ENCODE peak calls at places on chromosomes 16 and 17, in ten cellular contexts. C, B, Q, U, V, D, P, F, X and H are unnamed samples.

GRCh38 chr17:7330099-7331015 is 1.2 kb upstream of the NEURL4 start:
- DNase-seq in C (peak), B (peak), Q (peak), U (no peak), V (peak), D (no peak), P (peak), F (peak), X (peak), H (peak)

GRCh38 chr16:48432136-48432535 is 46.9 kb upstream of the SIAH1 start:
- DNase-seq in C (no peak), B (no peak), Q (no peak), U (no peak), V (no peak), D (no peak), P (no peak), F (peak), X (no peak), H (peak)

GRCh38 chr16:14609716-14610115 is 20.3 kb downstream of the PARN start:
- DNase-seq in C (no peak), B (no peak), Q (no peak), U (no peak), V (no peak), D (no peak), P (no peak), F (no peak), X (no peak), H (no peak)

GRCh38 chr17:17156107-17156506 is 50.0 kb downstream of the PLD6 start:
- DNase-seq in C (peak), B (no peak), Q (no peak), U (no peak), V (peak), D (no peak), P (no peak), F (no peak), X (no peak), H (no peak)

GRCh38 chr17:66526827-66527226 is 224.4 kb downstream of the PRKCA start:
- DNase-seq in C (no peak), B (no peak), Q (no peak), U (no peak), V (no peak), D (no peak), P (no peak), F (no peak), X (no peak), H (no peak)

GRCh38 chr17:81217531-81217930 is 5.2 kb downstream of the CEP131 start:
- DNase-seq in C (no peak), B (no peak), Q (no peak), U (no peak), V (no peak), D (no peak), P (no peak), F (no peak), X (no peak), H (no peak)

GRCh38 chr17:19386974-19387920 is at the start of gene MFAP4:
- DNase-seq in C (no peak), B (no peak), Q (no peak), U (peak), V (peak), D (no peak), P (no peak), F (peak), X (no peak), H (no peak)

GRCh38 chr17:391850-392249 is 39.2 kb upstream of the RPH3AL start:
- DNase-seq in C (no peak), B (no peak), Q (no peak), U (no peak), V (no peak), D (no peak), P (no peak), F (no peak), X (no peak), H (no peak)

GRCh38 chr17:64537488-64537887 is 30.7 kb downstream of the CEP95 start:
- DNase-seq in C (no peak), B (no peak), Q (no peak), U (no peak), V (no peak), D (no peak), P (no peak), F (no peak), X (no peak), H (no peak)

GRCh38 chr17:47694018-47694817 is at the start of gene TBKBP1:
- DNase-seq in C (no peak), B (peak), Q (peak), U (no peak), V (no peak), D (no peak), P (no peak), F (peak), X (peak), H (peak)

GRCh38 chr16:28496844-28497243 is 2.4 kb downstream of the APOBR start:
- DNase-seq in C (no peak), B (no peak), Q (no peak), U (no peak), V (no peak), D (no peak), P (no peak), F (no peak), X (no peak), H (no peak)

GRCh38 chr17:50213026-50214015 is 11.9 kb upstream of the COL1A1 start:
- DNase-seq in C (no peak), B (no peak), Q (peak), U (no peak), V (no peak), D (no peak), P (no peak), F (no peak), X (no peak), H (peak)
- TF ChIP-seq CTCF in C (no peak), B (no peak), Q (peak), U (no peak), V (no peak), D (no peak), P (no peak), F (no peak), X (no peak), H (no peak)

DNA sequence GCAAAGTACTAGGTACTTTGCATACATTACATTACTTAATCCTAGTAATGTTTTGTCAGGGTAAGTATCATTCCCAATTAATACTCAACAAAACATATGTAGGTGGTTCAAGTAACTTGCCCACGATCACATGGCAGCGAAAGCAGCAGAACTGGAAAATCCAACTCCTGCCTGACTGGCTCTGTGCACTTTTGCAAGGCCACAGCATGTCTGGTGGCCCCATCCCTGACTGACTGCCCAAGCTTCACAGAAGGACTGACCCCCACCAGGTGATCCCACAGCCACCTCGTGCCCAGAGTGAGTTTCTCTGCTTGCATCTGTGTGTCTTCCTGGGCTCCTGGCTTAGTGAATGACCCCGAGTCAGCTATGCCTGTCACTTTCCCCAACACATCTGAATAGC is 11.4 kb downstream of the CNP start:
- DNase-seq in C (peak), B (no peak), Q (no peak), U (no peak), V (no peak), D (no peak), P (no peak), F (no peak), X (no peak), H (no peak)
- TF ChIP-seq CTCF in C (no peak), B (no peak), Q (no peak), U (no peak), V (no peak), D (no peak), P (no peak), F (no peak), X (no peak), H (no peak)

DNA sequence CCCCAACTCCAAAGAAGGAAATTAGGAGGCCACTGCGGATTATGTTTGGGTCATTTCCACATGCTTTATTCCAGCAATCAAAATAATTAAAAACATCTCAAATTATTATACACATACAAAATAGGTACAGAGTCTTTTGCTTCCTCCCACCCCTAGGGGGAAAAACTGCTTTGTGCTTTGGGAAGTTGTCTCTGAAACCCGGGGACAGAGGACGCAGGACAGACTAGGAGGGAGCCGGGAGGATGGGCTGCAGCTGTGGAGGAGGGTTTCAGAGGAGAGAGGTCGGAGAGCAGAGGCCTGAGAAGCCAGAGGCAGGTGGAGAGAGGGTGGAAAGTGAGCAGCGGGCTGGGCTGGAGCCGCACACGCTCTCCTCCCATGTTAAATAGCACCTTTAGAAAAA is 17.4 kb downstream of the COL1A1 start:
- DNase-seq in C (no peak), B (no peak), Q (no peak), U (no peak), V (peak), D (no peak), P (no peak), F (no peak), X (no peak), H (no peak)
- TF ChIP-seq CTCF in C (no peak), B (peak), Q (no peak), U (peak), V (peak), D (peak), P (no peak), F (peak), X (no peak), H (peak)

DNA sequence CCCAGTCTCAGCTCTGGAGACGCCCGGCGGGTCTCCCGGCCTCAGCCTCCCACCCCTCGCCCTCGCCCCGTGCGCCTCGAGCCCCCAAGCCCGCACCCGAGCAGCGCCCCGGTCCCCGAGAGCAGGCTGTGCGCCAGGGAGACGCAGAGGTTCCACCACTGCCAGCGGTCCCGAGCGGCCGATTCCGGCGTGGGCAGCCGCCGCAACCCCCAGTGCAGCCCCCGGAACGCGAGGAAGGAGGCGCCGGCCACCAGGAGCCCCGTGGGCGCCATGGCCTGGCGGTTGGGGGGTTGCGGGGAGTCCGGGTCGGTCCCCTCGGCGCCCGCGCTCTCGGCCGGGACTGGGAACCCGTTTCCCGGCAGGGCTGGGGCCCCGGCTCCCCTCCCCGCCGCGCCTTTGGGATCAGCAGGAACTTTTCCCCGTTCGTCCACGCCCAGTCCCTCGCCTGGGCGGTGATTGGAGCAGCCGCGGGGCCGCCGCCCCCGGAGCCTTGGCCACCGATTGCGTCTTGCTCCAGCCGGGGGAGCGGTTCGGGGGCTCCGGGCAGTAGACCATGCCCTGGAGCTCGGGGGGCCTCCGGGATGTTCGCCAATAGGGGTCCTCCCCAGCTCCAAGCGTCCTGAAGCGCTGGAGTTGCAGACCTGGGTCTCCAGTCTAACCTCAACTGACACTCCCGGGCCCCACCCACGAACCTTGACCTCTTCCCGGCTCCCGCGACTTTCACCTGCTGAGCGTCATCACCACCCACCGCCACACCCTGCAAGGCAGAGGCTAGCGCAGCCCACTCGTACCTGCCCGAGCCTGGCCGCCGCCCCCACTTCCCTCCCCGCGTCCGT is at the start of gene TLCD2:
- DNase-seq in C (peak), B (peak), Q (peak), U (peak), V (peak), D (no peak), P (peak), F (peak), X (peak), H (peak)
- TF ChIP-seq CTCF in C (no peak), B (no peak), Q (no peak), U (no peak), V (no peak), D (no peak), P (no peak), F (no peak), X (no peak), H (no peak)

DNA sequence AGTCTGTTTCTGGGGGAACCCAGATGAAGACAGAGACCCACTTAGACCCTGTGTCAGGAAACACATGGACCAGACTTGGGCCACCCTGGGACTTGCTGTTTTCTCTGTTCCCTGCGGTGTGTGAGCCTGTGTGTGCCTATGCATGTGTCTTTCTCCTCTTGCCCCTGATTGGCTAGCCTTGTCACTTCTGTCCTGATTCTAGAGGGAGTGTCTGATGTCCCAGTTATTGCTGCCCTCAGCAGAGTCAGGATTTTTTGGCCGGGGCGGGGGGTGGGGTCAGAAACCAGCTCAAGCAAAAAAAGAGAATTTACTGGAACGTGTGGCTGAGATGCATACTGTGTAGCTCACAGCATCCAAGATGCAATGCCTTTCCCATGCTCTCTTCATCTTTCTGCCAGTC is 30.5 kb downstream of the PLCG2 start:
- DNase-seq in C (no peak), B (no peak), Q (no peak), U (no peak), V (no peak), D (no peak), P (no peak), F (no peak), X (no peak), H (no peak)
- TF ChIP-seq CTCF in C (no peak), B (no peak), Q (no peak), U (no peak), V (no peak), D (no peak), P (no peak), F (no peak), X (no peak), H (no peak)